ENCODE peak calls at places on chromosomes 7 and 10, in five cellular contexts. D, C, A, B and T are unnamed samples.

GRCh38 chr7:77326131-77326530 is 90.0 kb downstream of the GSAP start:
- DNase-seq in A (no peak), C (no peak), D (no peak), B (no peak), T (no peak)

GRCh38 chr7:50644586-50644985 is 79.4 kb upstream of the DDC start:
- DNase-seq in A (no peak), C (peak), D (no peak), B (no peak), T (no peak)

GRCh38 chr7:158809596-158809995 is 19.7 kb downstream of the ESYT2 start:
- DNase-seq in D (no peak), A (no peak), C (no peak), B (peak), T (no peak)

GRCh38 chr7:101693498-101694091 is 64.5 kb upstream of the MYL10 start:
- DNase-seq in D (no peak), A (no peak), C (no peak), B (no peak), T (no peak)

GRCh38 chr10:79101560-79101971 is 32.8 kb downstream of the ZMIZ1 start:
- DNase-seq in A (no peak), D (no peak), B (no peak), C (no peak), T (no peak)

GRCh38 chr10:122142652-122143237 is 128.4 kb upstream of the BTBD16 start:
- DNase-seq in B (peak), A (peak), C (peak), D (no peak), T (no peak)

GRCh38 chr10:89355373-89355772 is 22.5 kb upstream of the IFIT1B start:
- DNase-seq in B (no peak), C (no peak), D (peak), A (no peak), T (no peak)

GRCh38 chr7:76089865-76090495 is 42.1 kb downstream of the MDH2 start:
- DNase-seq in A (no peak), C (no peak), B (no peak), D (no peak), T (no peak)

GRCh38 chr10:125265579-125265955 is 105.2 kb upstream of the CTBP2 start:
- DNase-seq in A (no peak), C (no peak), B (no peak), D (no peak), T (no peak)

GRCh38 chr7:142568430-142569097 is 180.7 kb upstream of the PRSS1 start:
- DNase-seq in A (no peak), D (peak), B (no peak), C (no peak), T (peak)

GRCh38 chr7:68224041-68224534 is 1227.5 kb downstream of the TYW1 start:
- DNase-seq in D (no peak), C (no peak), A (no peak), B (no peak), T (no peak)

GRCh38 chr7:156000601-156001396 is 188.5 kb upstream of the SHH start:
- DNase-seq in A (no peak), D (no peak), C (peak), B (no peak), T (no peak)

GRCh38 chr7:35537067-35538023 is 157.6 kb downstream of the HERPUD2 start:
- DNase-seq in A (peak), C (peak), B (peak), D (peak), T (peak)

GRCh38 chr10:110376021-110376773 is 71.5 kb upstream of the SMNDC1 start:
- DNase-seq in D (no peak), B (no peak), A (no peak), C (no peak), T (no peak)

GRCh38 chr7:82050792-82051191 is 280.9 kb upstream of the HGF start:
- DNase-seq in A (no peak), B (no peak), D (peak), C (no peak), T (peak)

GRCh38 chr10:123367181-123367580 is 213.0 kb downstream of the BUB3 start:
- DNase-seq in C (no peak), B (no peak), D (no peak), A (no peak), T (no peak)

GRCh38 chr7:55533050-55533728 is 39.1 kb downstream of the VOPP1 start:
- DNase-seq in A (peak), D (no peak), C (peak), B (peak), T (no peak)

GRCh38 chr7:154372106-154372505 is 319.9 kb downstream of the DPP6 start:
- DNase-seq in C (no peak), A (no peak), B (no peak), D (no peak), T (no peak)

GRCh38 chr7:105691692-105692564 is 110.6 kb upstream of the EFCAB10 start:
- DNase-seq in C (peak), D (peak), A (peak), B (peak), T (no peak)

GRCh38 chr7:44086627-44087026 is 4.3 kb upstream of the POLM start:
- DNase-seq in D (no peak), C (no peak), B (no peak), A (no peak), T (no peak)

GRCh38 chr7:134458341-134458805 is 527 bp downstream of the AKR1B1 start:
- DNase-seq in A (peak), B (peak), D (peak), C (peak), T (no peak)

GRCh38 chr10:124009616-124010015 is 83.8 kb downstream of the CHST15 start:
- DNase-seq in D (no peak), A (no peak), C (no peak), B (no peak), T (no peak)

GRCh38 chr7:142798451-142799438 is 28.0 kb downstream of the PRSS2 start:
- DNase-seq in C (peak), A (peak), D (no peak), B (no peak), T (no peak)

GRCh38 chr10:3460420-3461128 is 288.0 kb upstream of the PITRM1 start:
- DNase-seq in B (no peak), D (no peak), C (no peak), A (no peak), T (no peak)

GRCh38 chr10:29895436-29895835 is 163.9 kb downstream of the JCAD start:
- DNase-seq in B (no peak), D (peak), A (no peak), C (no peak), T (no peak)

GRCh38 chr10:108204528-108205313 is 1040.2 kb upstream of the SORCS1 start:
- DNase-seq in D (peak), B (peak), A (no peak), C (no peak), T (peak)

GRCh38 chr7:30750010-30750409 is 1.9 kb upstream of the INMT start:
- DNase-seq in A (no peak), C (no peak), D (no peak), B (no peak), T (no peak)

GRCh38 chr7:6294839-6295238 is 22.4 kb upstream of the CYTH3 start:
- DNase-seq in D (no peak), B (no peak), C (no peak), A (no peak), T (no peak)

GRCh38 chr7:74502216-74502891 is 48.6 kb downstream of the GTF2IRD1 start:
- DNase-seq in B (no peak), A (no peak), C (no peak), D (no peak), T (no peak)